ENCODE peak calls at places on chromosomes 2 and 18, in six cellular contexts. M is SK-N-SH, R is HepG2, H is A549, A is GM12878, B is K562. X is an unnamed sample.

GRCh38 chr2:208573559-208573958 is 167.0 kb downstream of the PTH2R start:
- DNase-seq in R (no peak), A (no peak), B (no peak), H (no peak), M (no peak), X (no peak)

GRCh38 chr2:231535961-231536360 is 5.7 kb upstream of the NMUR1 start:
- DNase-seq in H (no peak), B (no peak), A (no peak), M (no peak), R (no peak), X (no peak)

GRCh38 chr2:180763249-180763989 is 217.0 kb upstream of the UBE2E3 start:
- DNase-seq in B (no peak), A (no peak), H (peak; percentile 49), R (peak; percentile 91), M (no peak), X (no peak)

GRCh38 chr18:42548493-42548892 is 567.0 kb downstream of the RIT2 start:
- DNase-seq in M (no peak), B (no peak), A (no peak), H (no peak), R (no peak), X (no peak)

GRCh38 chr2:133235959-133236358 is 332.3 kb downstream of the NCKAP5 start:
- DNase-seq in H (no peak), A (no peak), B (no peak), R (no peak), M (no peak), X (peak; percentile 87)

GRCh38 chr2:174012347-174013309 is 47.5 kb upstream of the SP3 start:
- DNase-seq in R (no peak), A (no peak), H (no peak), B (no peak), M (no peak), X (no peak)

GRCh38 chr2:143974262-143974661 is 545.7 kb downstream of the ZEB2 start:
- DNase-seq in A (no peak), H (no peak), B (no peak), R (no peak), M (no peak), X (peak; percentile 85)

GRCh38 chr2:176066645-176067586 is 16.8 kb downstream of the EVX2 start:
- DNase-seq in B (no peak), A (no peak), R (no peak), H (no peak), M (no peak), X (no peak)

GRCh38 chr2:43774617-43775016 is 778 bp downstream of the DYNC2LI1 start:
- DNase-seq in H (no peak), B (no peak), A (no peak), R (no peak), M (peak; percentile 14), X (no peak)

GRCh38 chr2:195356026-195356425 is 301.0 kb upstream of the SLC39A10 start:
- DNase-seq in R (no peak), M (no peak), A (no peak), B (no peak), H (no peak), X (peak; percentile 16)

GRCh38 chr18:55407774-55408535 is 180.0 kb downstream of the TCF4 start:
- DNase-seq in A (no peak), B (no peak), H (no peak), M (no peak), R (no peak), X (no peak)

GRCh38 chr2:109396338-109397180 is 217.2 kb downstream of the SEPTIN10 start:
- DNase-seq in R (no peak), M (no peak), A (no peak), H (no peak), B (no peak), X (no peak)

GRCh38 chr2:64260817-64261216 is 116.6 kb upstream of the PELI1 start:
- DNase-seq in B (no peak), H (no peak), M (no peak), R (no peak), A (peak; percentile 75), X (no peak)

GRCh38 chr2:27795093-27795834 is 23.7 kb downstream of the MRPL33 start:
- DNase-seq in M (no peak), R (peak; percentile 64), A (no peak), H (no peak), B (no peak), X (no peak)

GRCh38 chr2:37802899-37803379 is 122.1 kb upstream of the RMDN2 start:
- DNase-seq in R (no peak), A (no peak), M (no peak), B (no peak), H (peak; percentile 90), X (peak; percentile 99)

GRCh38 chr2:113962692-113963480 is 73.0 kb downstream of the ACTR3 start:
- DNase-seq in B (no peak), A (no peak), R (no peak), H (no peak), M (no peak), X (peak; percentile 87)

GRCh38 chr2:23669413-23670244 is 257.3 kb downstream of the ATAD2B start:
- DNase-seq in M (peak; percentile 88), H (no peak), A (no peak), R (peak; percentile 46), B (no peak), X (peak; percentile 28)

GRCh38 chr2:168210898-168211570 is 36.4 kb downstream of the STK39 start:
- DNase-seq in B (no peak), A (no peak), R (peak; percentile 88), M (no peak), H (peak; percentile 89), X (peak; percentile 95)

GRCh38 chr2:54652540-54652939 is 70.9 kb upstream of the EML6 start:
- DNase-seq in B (peak; percentile 31), H (peak; percentile 40), A (no peak), M (no peak), R (no peak), X (peak; percentile 29)

GRCh38 chr2:26989156-26989555 is 18.7 kb downstream of the MAPRE3 start:
- DNase-seq in M (no peak), H (no peak), B (no peak), R (no peak), A (no peak), X (peak; percentile 61)

GRCh38 chr2:119104414-119104813 is 54.1 kb downstream of the C1QL2 start:
- DNase-seq in B (no peak), R (no peak), H (no peak), A (no peak), M (no peak), X (no peak)

GRCh38 chr2:119102964-119103363 is 55.6 kb downstream of the C1QL2 start:
- DNase-seq in R (no peak), M (no peak), H (no peak), B (no peak), A (no peak), X (no peak)

GRCh38 chr2:119109823-119110222 is 48.7 kb downstream of the C1QL2 start:
- DNase-seq in H (no peak), M (no peak), A (no peak), R (no peak), B (no peak), X (no peak)

GRCh38 chr2:119108186-119108585 is 50.4 kb downstream of the C1QL2 start:
- DNase-seq in R (no peak), A (no peak), H (no peak), B (no peak), M (no peak), X (no peak)

GRCh38 chr2:119106301-119106897 is 52.2 kb downstream of the C1QL2 start:
- DNase-seq in B (peak; percentile 37), M (no peak), A (no peak), R (peak; percentile 35), H (peak; percentile 19), X (peak; percentile 33)
- TF ChIP-seq SMC3 in B (no peak), M (no peak), A (no peak), R (no peak), H (no peak), X (no peak)

GRCh38 chr2:187509667-187510417 is 44.4 kb downstream of the TFPI start:
- DNase-seq in H (no peak), B (peak; percentile 27), A (no peak), R (peak; percentile 99), M (no peak), X (no peak)

GRCh38 chr2:187520121-187520624 is 34.1 kb downstream of the TFPI start:
- DNase-seq in M (no peak), R (no peak), B (no peak), A (no peak), H (no peak), X (no peak)

GRCh38 chr2:187519419-187520120 is 34.7 kb downstream of the TFPI start:
- DNase-seq in B (no peak), R (no peak), H (no peak), M (no peak), A (no peak), X (no peak)

GRCh38 chr2:187511356-187512315 is 42.6 kb downstream of the TFPI start:
- DNase-seq in R (no peak), A (no peak), H (no peak), B (no peak), M (no peak), X (no peak)

GRCh38 chr2:187514930-187515329 is 39.3 kb downstream of the TFPI start:
- DNase-seq in B (no peak), H (no peak), R (no peak), M (no peak), A (no peak), X (no peak)
- TF ChIP-seq SMC3 in B (no peak), H (no peak), R (no peak), M (no peak), A (no peak), X (no peak)

DNA sequence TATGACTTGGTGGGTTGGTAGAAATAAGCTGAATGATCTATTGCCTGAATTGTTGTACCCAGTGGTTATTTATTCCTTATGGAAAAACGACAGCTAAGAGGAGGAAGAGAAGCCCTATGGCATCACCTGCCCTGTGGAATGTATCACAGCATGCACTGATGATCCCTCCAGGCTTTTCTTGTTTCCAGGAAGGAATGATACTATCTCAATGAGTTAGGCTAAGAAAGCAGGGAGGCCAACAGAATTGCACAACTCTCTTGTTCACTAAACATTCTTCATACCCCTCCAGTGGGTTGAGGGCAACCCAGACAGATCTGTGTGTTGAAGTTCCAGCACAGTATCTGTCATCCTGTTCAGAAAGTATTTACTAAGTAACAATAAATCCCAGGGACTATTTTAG is 1001.7 kb upstream of the GYPC start:
- DNase-seq in B (no peak), M (no peak), H (no peak), R (no peak), A (no peak), X (no peak)
- TF ChIP-seq SMC3 in B (no peak), M (no peak), H (no peak), R (no peak), A (no peak), X (no peak)

GRCh38 chr2:58341047-58341446 is 99.9 kb upstream of the FANCL start:
- DNase-seq in A (no peak), B (no peak), H (peak; percentile 5), M (no peak), R (peak; percentile 2), X (no peak)

GRCh38 chr2:58334414-58334813 is 93.3 kb upstream of the FANCL start:
- DNase-seq in R (no peak), B (no peak), A (no peak), M (no peak), H (no peak), X (no peak)

GRCh38 chr2:58339548-58340243 is 98.6 kb upstream of the FANCL start:
- DNase-seq in R (no peak), A (no peak), M (no peak), B (no peak), H (no peak), X (no peak)

DNA sequence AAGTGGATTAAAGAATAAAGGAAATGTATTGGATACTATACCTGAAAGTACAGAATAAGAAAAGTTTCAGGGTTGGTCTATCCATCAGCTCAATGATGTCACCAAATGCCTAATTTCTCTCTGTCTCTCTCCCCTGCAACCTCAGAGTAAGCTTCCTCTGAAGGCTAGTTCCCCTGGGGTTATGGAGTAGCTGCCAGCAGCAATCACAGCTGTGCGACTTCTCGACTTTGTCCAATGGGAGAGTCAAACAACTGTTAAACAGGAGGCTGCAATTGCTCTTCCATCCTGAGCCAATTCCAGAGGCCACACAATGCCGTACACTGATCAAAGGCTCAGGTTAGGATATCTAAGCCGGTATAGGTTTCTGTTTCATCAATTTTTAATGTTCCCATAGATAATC is 95.3 kb upstream of the FANCL start:
- DNase-seq in M (no peak), R (no peak), A (no peak), B (no peak), H (no peak), X (no peak)
- TF ChIP-seq SMC3 in M (no peak), R (no peak), A (no peak), B (no peak), H (no peak), X (no peak)

X was measured in IMR-90.